ENCODE peak calls at places on chromosomes 2 and 18, in six cellular contexts. One of them, this sample, is unnamed.

GRCh38 chr2:88170472-88170892 is 336 bp downstream of the THNSL2 start:
- DNase-seq in gastrocnemius medialis: no peak
- DNase-seq in neuronal stem cell: peak; percentile 14
- DNase-seq in fibroblast of lung: no peak
- DNase-seq in aorta: peak; percentile 64
- DNase-seq in body of pancreas: peak; percentile 26
- DNase-seq in this sample: peak; percentile 69

GRCh38 chr2:138931284-138932256 is 151.4 kb upstream of the NXPH2 start:
- DNase-seq in neuronal stem cell: no peak
- DNase-seq in body of pancreas: no peak
- DNase-seq in gastrocnemius medialis: no peak
- DNase-seq in aorta: no peak
- DNase-seq in fibroblast of lung: no peak
- DNase-seq in this sample: no peak

GRCh38 chr2:236743623-236744280 is 174.1 kb downstream of the ACKR3 start:
- DNase-seq in neuronal stem cell: no peak
- DNase-seq in gastrocnemius medialis: no peak
- DNase-seq in fibroblast of lung: peak; percentile 99
- DNase-seq in aorta: no peak
- DNase-seq in body of pancreas: no peak
- DNase-seq in this sample: no peak

GRCh38 chr2:219207884-219208740 is 1.5 kb downstream of the ZFAND2B start:
- DNase-seq in gastrocnemius medialis: no peak
- DNase-seq in aorta: no peak
- DNase-seq in neuronal stem cell: no peak
- DNase-seq in fibroblast of lung: peak; percentile 35
- DNase-seq in body of pancreas: no peak
- DNase-seq in this sample: no peak

GRCh38 chr2:229419158-229419557 is 148.1 kb upstream of the PID1 start:
- DNase-seq in fibroblast of lung: no peak
- DNase-seq in aorta: no peak
- DNase-seq in neuronal stem cell: no peak
- DNase-seq in body of pancreas: no peak
- DNase-seq in gastrocnemius medialis: no peak
- DNase-seq in this sample: no peak

GRCh38 chr2:197927994-197928393 is 123.6 kb downstream of the PLCL1 start:
- DNase-seq in body of pancreas: no peak
- DNase-seq in aorta: no peak
- DNase-seq in neuronal stem cell: no peak
- DNase-seq in gastrocnemius medialis: no peak
- DNase-seq in fibroblast of lung: no peak
- DNase-seq in this sample: no peak

GRCh38 chr2:78145395-78145996 is 623.3 kb upstream of the LRRTM4 start:
- DNase-seq in fibroblast of lung: no peak
- DNase-seq in gastrocnemius medialis: no peak
- DNase-seq in neuronal stem cell: no peak
- DNase-seq in body of pancreas: no peak
- DNase-seq in aorta: no peak
- DNase-seq in this sample: no peak

GRCh38 chr2:23828986-23829385 is 97.9 kb downstream of the ATAD2B start:
- DNase-seq in gastrocnemius medialis: no peak
- DNase-seq in aorta: no peak
- DNase-seq in fibroblast of lung: peak; percentile 10
- DNase-seq in body of pancreas: no peak
- DNase-seq in neuronal stem cell: no peak
- DNase-seq in this sample: no peak

GRCh38 chr2:237427807-237428506 is 14.0 kb upstream of the COL6A3 start:
- DNase-seq in gastrocnemius medialis: no peak
- DNase-seq in fibroblast of lung: no peak
- DNase-seq in aorta: no peak
- DNase-seq in body of pancreas: no peak
- DNase-seq in neuronal stem cell: no peak
- DNase-seq in this sample: no peak

GRCh38 chr2:12513339-12513738 is 203.4 kb upstream of the TRIB2 start:
- DNase-seq in aorta: no peak
- DNase-seq in gastrocnemius medialis: no peak
- DNase-seq in fibroblast of lung: no peak
- DNase-seq in body of pancreas: no peak
- DNase-seq in neuronal stem cell: no peak
- DNase-seq in this sample: no peak

GRCh38 chr2:55965966-55966365 is 42.4 kb upstream of the EFEMP1 start:
- DNase-seq in gastrocnemius medialis: no peak
- DNase-seq in body of pancreas: no peak
- DNase-seq in neuronal stem cell: no peak
- DNase-seq in aorta: no peak
- DNase-seq in fibroblast of lung: peak; percentile 62
- DNase-seq in this sample: no peak

GRCh38 chr2:586518-587370 is 90.5 kb downstream of the TMEM18 start:
- DNase-seq in fibroblast of lung: no peak
- DNase-seq in aorta: no peak
- DNase-seq in body of pancreas: no peak
- DNase-seq in gastrocnemius medialis: no peak
- DNase-seq in neuronal stem cell: peak; percentile 17
- DNase-seq in this sample: no peak

GRCh38 chr18:46676162-46676830 is 19.3 kb upstream of the LOXHD1 start:
- DNase-seq in fibroblast of lung: peak; percentile 71
- DNase-seq in gastrocnemius medialis: no peak
- DNase-seq in aorta: no peak
- DNase-seq in body of pancreas: no peak
- DNase-seq in neuronal stem cell: no peak
- DNase-seq in this sample: no peak

GRCh38 chr2:10570076-10570475 is 119.7 kb downstream of the NOL10 start:
- DNase-seq in fibroblast of lung: no peak
- DNase-seq in gastrocnemius medialis: no peak
- DNase-seq in neuronal stem cell: no peak
- DNase-seq in body of pancreas: no peak
- DNase-seq in aorta: no peak
- DNase-seq in this sample: no peak

GRCh38 chr2:197706839-197707207 is 1.7 kb downstream of the MARS2 start:
- DNase-seq in fibroblast of lung: no peak
- DNase-seq in aorta: no peak
- DNase-seq in gastrocnemius medialis: no peak
- DNase-seq in body of pancreas: no peak
- DNase-seq in neuronal stem cell: no peak
- DNase-seq in this sample: no peak

GRCh38 chr2:23532311-23533013 is 147.5 kb downstream of the KLHL29 start:
- DNase-seq in neuronal stem cell: no peak
- DNase-seq in body of pancreas: no peak
- DNase-seq in gastrocnemius medialis: no peak
- DNase-seq in fibroblast of lung: no peak
- DNase-seq in aorta: no peak
- DNase-seq in this sample: no peak

GRCh38 chr2:68687018-68687417 is 43.6 kb downstream of the PROKR1 start:
- DNase-seq in aorta: no peak
- DNase-seq in neuronal stem cell: no peak
- DNase-seq in body of pancreas: no peak
- DNase-seq in gastrocnemius medialis: no peak
- DNase-seq in fibroblast of lung: no peak
- DNase-seq in this sample: no peak

GRCh38 chr2:36484454-36484853 is 113.5 kb downstream of the FEZ2 start:
- DNase-seq in body of pancreas: no peak
- DNase-seq in fibroblast of lung: no peak
- DNase-seq in aorta: no peak
- DNase-seq in neuronal stem cell: no peak
- DNase-seq in gastrocnemius medialis: no peak
- DNase-seq in this sample: no peak

GRCh38 chr2:36487947-36488346 is 110.0 kb downstream of the FEZ2 start:
- DNase-seq in fibroblast of lung: no peak
- DNase-seq in gastrocnemius medialis: no peak
- DNase-seq in aorta: no peak
- DNase-seq in body of pancreas: no peak
- DNase-seq in neuronal stem cell: no peak
- DNase-seq in this sample: no peak

GRCh38 chr2:36489296-36489695 is 108.7 kb downstream of the FEZ2 start:
- DNase-seq in neuronal stem cell: no peak
- DNase-seq in aorta: no peak
- DNase-seq in gastrocnemius medialis: no peak
- DNase-seq in fibroblast of lung: peak; percentile 83
- DNase-seq in body of pancreas: no peak
- DNase-seq in this sample: no peak

GRCh38 chr2:36485521-36485920 is 112.4 kb downstream of the FEZ2 start:
- DNase-seq in gastrocnemius medialis: no peak
- DNase-seq in aorta: no peak
- DNase-seq in fibroblast of lung: peak; percentile 89
- DNase-seq in neuronal stem cell: no peak
- DNase-seq in body of pancreas: peak; percentile 20
- DNase-seq in this sample: no peak

DNA sequence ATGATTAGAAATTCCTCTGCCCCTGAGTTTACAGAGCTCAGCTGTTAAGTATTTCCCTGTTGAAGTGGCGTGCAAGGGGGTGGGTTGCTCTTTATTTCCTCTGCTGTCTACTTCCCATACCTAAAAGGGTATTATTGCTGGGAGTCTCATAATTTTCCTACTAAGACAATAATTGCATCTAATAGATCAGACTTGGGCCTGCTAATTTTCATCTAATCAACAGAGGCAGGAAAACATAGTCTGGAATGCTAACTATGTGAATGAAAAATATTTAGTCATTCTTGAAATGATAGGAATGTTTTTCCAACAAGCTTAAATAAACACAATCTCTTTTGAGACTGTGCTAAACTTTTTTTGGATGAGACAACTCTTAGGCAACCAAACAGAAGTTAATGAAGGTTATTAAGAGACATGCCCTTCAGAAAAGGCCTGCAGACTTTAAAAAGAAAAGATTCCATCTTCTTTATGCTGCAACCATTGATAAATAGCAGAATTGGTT is 111.4 kb downstream of the FEZ2 start:
- DNase-seq in aorta: no peak
- DNase-seq in neuronal stem cell: no peak
- DNase-seq in gastrocnemius medialis: no peak
- DNase-seq in body of pancreas: no peak
- DNase-seq in fibroblast of lung: peak; percentile 91
- DNase-seq in this sample: no peak
- H3K4me1 ChIP-seq in aorta: peaks cover 16% of the 10 kb centered on the region
- H3K4me1 ChIP-seq in neuronal stem cell: peaks cover 3% of the 10 kb centered on the region
- H3K4me1 ChIP-seq in gastrocnemius medialis: peaks cover 78% of the 10 kb centered on the region
- H3K4me1 ChIP-seq in body of pancreas: peaks cover 43% of the 10 kb centered on the region
- H3K4me1 ChIP-seq in fibroblast of lung: peaks cover 71% of the 10 kb centered on the region
- H3K4me1 ChIP-seq in this sample: peaks cover 81% of the 10 kb centered on the region

GRCh38 chr2:240820607-240821428 is 799 bp upstream of the KIF1A start:
- DNase-seq in aorta: no peak
- DNase-seq in body of pancreas: no peak
- DNase-seq in fibroblast of lung: no peak
- DNase-seq in neuronal stem cell: peak; percentile 50
- DNase-seq in gastrocnemius medialis: no peak
- DNase-seq in this sample: no peak
- H3K4me3 ChIP-seq in aorta: no peak overlapping the region
- H3K4me3 ChIP-seq in body of pancreas: no peak overlapping the region
- H3K4me3 ChIP-seq in fibroblast of lung: no peak overlapping the region
- H3K4me3 ChIP-seq in neuronal stem cell: peak overlapping the region; percentile 76
- H3K4me3 ChIP-seq in gastrocnemius medialis: no peak overlapping the region
- H3K4me3 ChIP-seq in this sample: peak overlapping the region; percentile 45

GRCh38 chr2:160603771-160604510 is 110.3 kb upstream of the RBMS1 start:
- DNase-seq in neuronal stem cell: no peak
- DNase-seq in gastrocnemius medialis: no peak
- DNase-seq in aorta: no peak
- DNase-seq in body of pancreas: no peak
- DNase-seq in fibroblast of lung: no peak
- DNase-seq in this sample: no peak
- H3K27me3 ChIP-seq in neuronal stem cell: no peaks in the 10 kb centered on the region
- H3K27me3 ChIP-seq in gastrocnemius medialis: no peaks in the 10 kb centered on the region
- H3K27me3 ChIP-seq in aorta: no peaks in the 10 kb centered on the region
- H3K27me3 ChIP-seq in body of pancreas: no peaks in the 10 kb centered on the region
- H3K27me3 ChIP-seq in fibroblast of lung: no peaks in the 10 kb centered on the region
- H3K27me3 ChIP-seq in this sample: no peaks in the 10 kb centered on the region

GRCh38 chr2:9001229-9001628 is 2.3 kb downstream of the MBOAT2 start:
- DNase-seq in neuronal stem cell: no peak
- DNase-seq in fibroblast of lung: peak; percentile 58
- DNase-seq in body of pancreas: no peak
- DNase-seq in gastrocnemius medialis: no peak
- DNase-seq in aorta: no peak
- DNase-seq in this sample: no peak

GRCh38 chr2:9001778-9002177 is 1.7 kb downstream of the MBOAT2 start:
- DNase-seq in neuronal stem cell: no peak
- DNase-seq in aorta: no peak
- DNase-seq in fibroblast of lung: no peak
- DNase-seq in body of pancreas: no peak
- DNase-seq in gastrocnemius medialis: no peak
- DNase-seq in this sample: no peak

GRCh38 chr2:9003366-9003615 is 193 bp downstream of the MBOAT2 start:
- DNase-seq in fibroblast of lung: no peak
- DNase-seq in aorta: no peak
- DNase-seq in gastrocnemius medialis: no peak
- DNase-seq in neuronal stem cell: no peak
- DNase-seq in body of pancreas: no peak
- DNase-seq in this sample: no peak

GRCh38 chr2:9002637-9003365 is 683 bp downstream of the MBOAT2 start:
- DNase-seq in aorta: peak; percentile 50
- DNase-seq in gastrocnemius medialis: no peak
- DNase-seq in fibroblast of lung: peak; percentile 29
- DNase-seq in body of pancreas: no peak
- DNase-seq in neuronal stem cell: peak; percentile 29
- DNase-seq in this sample: peak; percentile 16

DNA sequence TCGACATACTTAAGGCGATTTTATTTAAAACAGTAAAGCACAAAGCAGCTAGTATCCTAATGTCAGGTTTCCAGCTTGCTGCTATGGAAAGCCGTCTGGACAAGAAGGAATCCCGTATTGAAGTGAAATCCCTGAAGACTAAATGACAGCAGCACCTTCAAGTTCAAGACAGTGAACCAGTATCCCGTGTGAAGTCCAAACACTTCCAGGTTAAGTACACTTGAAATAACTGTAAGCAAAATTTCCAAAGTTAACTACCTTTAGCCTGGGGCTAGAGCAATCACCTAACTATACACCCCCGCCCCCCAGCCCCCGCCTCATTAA is 1.2 kb downstream of the MBOAT2 start:
- DNase-seq in gastrocnemius medialis: no peak
- DNase-seq in aorta: no peak
- DNase-seq in neuronal stem cell: no peak
- DNase-seq in body of pancreas: no peak
- DNase-seq in fibroblast of lung: no peak
- DNase-seq in this sample: no peak
- H3K4me1 ChIP-seq in gastrocnemius medialis: peaks cover 6% of the 10 kb centered on the region
- H3K4me1 ChIP-seq in aorta: no peaks in the 10 kb centered on the region
- H3K4me1 ChIP-seq in neuronal stem cell: peaks cover 2% of the 10 kb centered on the region
- H3K4me1 ChIP-seq in body of pancreas: peaks cover 13% of the 10 kb centered on the region
- H3K4me1 ChIP-seq in fibroblast of lung: peaks cover 2% of the 10 kb centered on the region
- H3K4me1 ChIP-seq in this sample: no peaks in the 10 kb centered on the region

GRCh38 chr18:58056847-58057246 is 12.8 kb downstream of the NEDD4L start:
- DNase-seq in aorta: no peak
- DNase-seq in fibroblast of lung: no peak
- DNase-seq in gastrocnemius medialis: no peak
- DNase-seq in body of pancreas: no peak
- DNase-seq in neuronal stem cell: no peak
- DNase-seq in this sample: no peak

GRCh38 chr18:58052960-58053359 is 8.9 kb downstream of the NEDD4L start:
- DNase-seq in neuronal stem cell: no peak
- DNase-seq in gastrocnemius medialis: no peak
- DNase-seq in fibroblast of lung: no peak
- DNase-seq in aorta: no peak
- DNase-seq in body of pancreas: no peak
- DNase-seq in this sample: no peak

GRCh38 chr18:58056159-58056558 is 12.1 kb downstream of the NEDD4L start:
- DNase-seq in fibroblast of lung: no peak
- DNase-seq in aorta: no peak
- DNase-seq in body of pancreas: no peak
- DNase-seq in neuronal stem cell: no peak
- DNase-seq in gastrocnemius medialis: no peak
- DNase-seq in this sample: no peak

GRCh38 chr18:58051765-58052460 is 7.9 kb downstream of the NEDD4L start:
- DNase-seq in body of pancreas: no peak
- DNase-seq in neuronal stem cell: no peak
- DNase-seq in gastrocnemius medialis: no peak
- DNase-seq in aorta: no peak
- DNase-seq in fibroblast of lung: peak; percentile 41
- DNase-seq in this sample: no peak

GRCh38 chr18:58054041-58054733 is 10.2 kb downstream of the NEDD4L start:
- DNase-seq in body of pancreas: no peak
- DNase-seq in aorta: no peak
- DNase-seq in gastrocnemius medialis: no peak
- DNase-seq in fibroblast of lung: peak; percentile 78
- DNase-seq in neuronal stem cell: no peak
- DNase-seq in this sample: no peak
- H3K4me3 ChIP-seq in body of pancreas: no peak overlapping the region
- H3K4me3 ChIP-seq in aorta: peak overlapping the region; percentile 24
- H3K4me3 ChIP-seq in gastrocnemius medialis: no peak overlapping the region
- H3K4me3 ChIP-seq in fibroblast of lung: no peak overlapping the region
- H3K4me3 ChIP-seq in neuronal stem cell: no peak overlapping the region
- H3K4me3 ChIP-seq in this sample: no peak overlapping the region

This sample was measured in psoas muscle.